ENCODE peak calls at places on chromosome 5, in ten cellular contexts. I is HepG2, Q is HL-60, E is sigmoid colon, Y is SK-N-MC, M is endothelial cell of umbilical vein, H is Panc1, U is HCT116, L is transverse colon, Z is vagina. D is an unnamed sample.

GRCh38 chr5:2740051-2740848 is 11.2 kb downstream of the IRX2 start:
- DNase-seq in M (no peak), Y (no peak), I (no peak), H (no peak), L (no peak), Z (no peak), Q (no peak), U (no peak), E (no peak), D (no peak)

GRCh38 chr5:40689442-40689841 is 9.7 kb downstream of the PTGER4 start:
- DNase-seq in Z (no peak), Q (no peak), H (peak), M (peak), L (no peak), U (peak), E (no peak), Y (no peak), I (peak), D (no peak)

GRCh38 chr5:115414406-115415142 is 118.1 kb upstream of the CCDC112 start:
- DNase-seq in H (no peak), Q (no peak), I (no peak), Y (no peak), E (peak), L (peak), U (no peak), Z (no peak), M (no peak), D (no peak)

GRCh38 chr5:2750026-2750757 is 1.3 kb downstream of the IRX2 start:
- DNase-seq in L (no peak), H (no peak), Z (no peak), I (no peak), E (no peak), U (no peak), M (no peak), Q (no peak), Y (no peak), D (no peak)

GRCh38 chr5:38832810-38833209 is 13.0 kb upstream of the OSMR start:
- DNase-seq in E (no peak), Z (no peak), M (no peak), L (no peak), Q (no peak), I (no peak), H (no peak), U (no peak), Y (no peak), D (no peak)

GRCh38 chr5:119512277-119512676 is 60.0 kb downstream of the HSD17B4 start:
- DNase-seq in Q (no peak), I (no peak), E (no peak), M (no peak), L (no peak), Z (no peak), Y (no peak), U (no peak), H (no peak), D (no peak)

GRCh38 chr5:35926389-35927051 is 11.9 kb downstream of the CAPSL start:
- DNase-seq in I (peak), U (peak), Y (peak), Z (no peak), H (peak), Q (peak), E (no peak), M (peak), L (peak), D (no peak)

GRCh38 chr5:149666212-149666852 is 63.8 kb upstream of the PPARGC1B start:
- DNase-seq in M (no peak), U (no peak), Q (no peak), Z (no peak), H (no peak), E (peak), I (no peak), Y (no peak), L (no peak), D (no peak)

GRCh38 chr5:10896016-10896415 is 135.0 kb upstream of the DAP start:
- DNase-seq in E (no peak), I (peak), L (no peak), Q (no peak), H (no peak), U (no peak), Y (no peak), M (no peak), Z (no peak), D (no peak)

GRCh38 chr5:114360816-114361723 is 800 bp upstream of the KCNN2 start:
- DNase-seq in Y (no peak), Z (no peak), U (no peak), L (no peak), M (no peak), H (no peak), Q (no peak), E (no peak), I (no peak), D (no peak)

GRCh38 chr5:144085381-144085780 is 85.1 kb downstream of the YIPF5 start:
- DNase-seq in I (no peak), Z (no peak), E (no peak), U (no peak), H (no peak), M (no peak), L (no peak), Y (no peak), Q (no peak), D (no peak)

GRCh38 chr5:145991044-145991575 is 54.7 kb downstream of the SH3RF2 start:
- DNase-seq in E (no peak), Y (no peak), I (no peak), M (no peak), Z (no peak), L (no peak), U (no peak), H (no peak), Q (no peak), D (no peak)

GRCh38 chr5:38931731-38932130 is 85.9 kb downstream of the OSMR start:
- DNase-seq in E (no peak), L (no peak), U (no peak), M (no peak), Z (no peak), Q (no peak), Y (no peak), H (no peak), I (no peak), D (no peak)

GRCh38 chr5:159208508-159209437 is 580 bp downstream of the RNF145 start:
- DNase-seq in Q (no peak), I (peak), E (peak), M (peak), L (peak), Z (no peak), Y (no peak), H (no peak), U (no peak), D (peak)

GRCh38 chr5:89878140-89878570 is 531.4 kb downstream of the CETN3 start:
- DNase-seq in L (no peak), Z (no peak), M (peak), I (peak), Q (peak), U (peak), H (peak), E (no peak), Y (peak), D (no peak)

GRCh38 chr5:91269198-91269597 is 113.9 kb downstream of the ARRDC3 start:
- DNase-seq in I (no peak), Z (no peak), L (no peak), E (no peak), Q (no peak), M (no peak), U (no peak), H (no peak), Y (no peak), D (no peak)

GRCh38 chr5:106307265-106307664 is 1363.5 kb downstream of the EFNA5 start:
- DNase-seq in E (no peak), M (no peak), Z (no peak), U (no peak), Q (no peak), L (no peak), Y (no peak), I (no peak), H (no peak), D (no peak)

GRCh38 chr5:41883243-41883642 is 13.0 kb upstream of the OXCT1 start:
- DNase-seq in Z (no peak), Q (no peak), L (no peak), E (no peak), U (no peak), H (no peak), Y (no peak), M (no peak), I (no peak), D (no peak)

GRCh38 chr5:43007246-43007910 is 32.7 kb downstream of the ANXA2R start:
- DNase-seq in H (peak), Q (peak), Z (peak), L (peak), E (peak), U (no peak), Y (peak), I (peak), M (peak), D (no peak)

GRCh38 chr5:5598547-5599113 is 176.2 kb downstream of the ICE1 start:
- DNase-seq in E (no peak), L (no peak), I (no peak), Q (no peak), H (no peak), Y (no peak), M (no peak), U (peak), Z (no peak), D (no peak)

GRCh38 chr5:39420482-39421145 is 4.2 kb downstream of the DAB2 start:
- DNase-seq in U (no peak), Y (no peak), I (no peak), H (no peak), Q (peak), Z (no peak), M (peak), L (peak), E (peak), D (peak)

GRCh38 chr5:160271396-160271795 is 41.0 kb downstream of the CCNJL start:
- DNase-seq in L (peak), Z (no peak), H (no peak), E (no peak), M (peak), U (no peak), I (no peak), Q (no peak), Y (peak), D (no peak)

GRCh38 chr5:119537704-119538103 is 85.4 kb downstream of the HSD17B4 start:
- DNase-seq in E (no peak), H (no peak), Q (no peak), U (no peak), Y (no peak), L (no peak), I (no peak), M (peak), Z (no peak), D (no peak)

GRCh38 chr5:32446660-32447059 is 2.1 kb upstream of the ZFR start:
- DNase-seq in L (peak), Q (no peak), M (no peak), E (no peak), Y (no peak), H (no peak), I (no peak), U (no peak), Z (no peak), D (no peak)

GRCh38 chr5:20554001-20554400 is 566.0 kb upstream of the CDH18 start:
- DNase-seq in Z (no peak), Y (no peak), U (no peak), M (no peak), I (no peak), L (no peak), Q (no peak), E (no peak), H (no peak), D (no peak)

GRCh38 chr5:60841361-60841760 is 2.7 kb downstream of the ELOVL7 start:
- DNase-seq in H (no peak), U (no peak), Q (no peak), Y (no peak), L (no peak), Z (no peak), I (no peak), M (no peak), E (no peak), D (no peak)

GRCh38 chr5:79357401-79357800 is 121.5 kb downstream of the JMY start:
- DNase-seq in H (no peak), Z (no peak), L (no peak), Q (no peak), M (no peak), E (no peak), U (no peak), I (no peak), Y (peak), D (no peak)

GRCh38 chr5:19605846-19606407 is 382.1 kb downstream of the CDH18 start:
- DNase-seq in E (no peak), Z (no peak), M (no peak), H (no peak), Q (no peak), I (no peak), Y (no peak), U (no peak), L (no peak), D (no peak)

GRCh38 chr5:59356813-59357381 is 536.6 kb downstream of the PDE4D start:
- DNase-seq in U (no peak), H (no peak), I (no peak), E (peak), M (no peak), Y (no peak), Z (no peak), L (no peak), Q (no peak), D (no peak)

GRCh38 chr5:4862500-4862899 is 277.6 kb upstream of the ADAMTS16 start:
- DNase-seq in L (no peak), I (peak), M (peak), H (peak), E (no peak), Z (no peak), Y (peak), U (peak), Q (no peak), D (no peak)

GRCh38 chr5:128782446-128782845 is 182.8 kb upstream of the SLC27A6 start:
- DNase-seq in U (peak), L (peak), Z (no peak), E (peak), I (no peak), Q (no peak), M (peak), Y (no peak), H (no peak), D (peak)

GRCh38 chr5:8188874-8189588 is 320.1 kb downstream of the MTRR start:
- DNase-seq in L (peak), Y (no peak), M (no peak), E (no peak), U (no peak), I (no peak), Q (no peak), Z (no peak), H (no peak), D (no peak)

GRCh38 chr5:118692811-118693342 is 295.5 kb downstream of the DTWD2 start:
- DNase-seq in H (no peak), Y (no peak), E (no peak), Z (no peak), L (no peak), I (no peak), U (no peak), M (no peak), Q (no peak), D (no peak)

GRCh38 chr5:124515494-124516222 is 230.8 kb downstream of the ZNF608 start:
- DNase-seq in M (peak), Y (no peak), I (no peak), Q (no peak), U (no peak), Z (no peak), H (no peak), E (no peak), L (no peak), D (no peak)

GRCh38 chr5:30607301-30607700 is 586.2 kb upstream of the CDH6 start:
- DNase-seq in I (peak), Z (no peak), M (no peak), U (no peak), L (no peak), E (no peak), H (no peak), Q (no peak), Y (no peak), D (no peak)

GRCh38 chr5:157574456-157575095 is 999 bp downstream of the ADAM19 start:
- DNase-seq in U (no peak), Y (no peak), M (no peak), Z (no peak), I (no peak), E (peak), H (no peak), Q (no peak), L (peak), D (no peak)

GRCh38 chr5:94217745-94218144 is 400.7 kb downstream of the KIAA0825 start:
- DNase-seq in Z (no peak), Q (no peak), L (no peak), I (no peak), M (no peak), U (no peak), Y (no peak), H (no peak), E (no peak), D (no peak)

GRCh38 chr5:88979244-88979643 is 96.3 kb upstream of the MEF2C start:
- DNase-seq in H (no peak), I (no peak), L (no peak), M (no peak), Y (peak), Z (no peak), U (no peak), Q (peak), E (no peak), D (no peak)

GRCh38 chr5:93891491-93892480 is 150.4 kb upstream of the POU5F2 start:
- DNase-seq in Y (no peak), H (no peak), Q (no peak), Z (no peak), M (no peak), E (no peak), I (no peak), L (no peak), U (no peak), D (no peak)

GRCh38 chr5:36285837-36286615 is 15.7 kb downstream of the RANBP3L start:
- DNase-seq in M (no peak), H (no peak), Y (no peak), Q (no peak), Z (no peak), I (no peak), L (no peak), U (no peak), E (no peak), D (no peak)

GRCh38 chr5:80438739-80439138 is 30.9 kb downstream of the ZFYVE16 start:
- DNase-seq in U (no peak), Z (no peak), I (no peak), Q (no peak), H (no peak), E (no peak), Y (no peak), L (no peak), M (no peak), D (no peak)
- TF ChIP-seq POLR2AphosphoS5 in U (no peak), Z (no peak), I (no peak), Q (no peak), H (no peak), E (no peak), Y (no peak), L (no peak), M (no peak), D (no peak)

GRCh38 chr5:15480436-15480835 is 19.5 kb upstream of the FBXL7 start:
- DNase-seq in Z (no peak), I (no peak), E (no peak), Y (no peak), M (no peak), U (no peak), Q (no peak), L (no peak), H (no peak), D (no peak)

GRCh38 chr5:15472116-15472515 is 27.9 kb upstream of the FBXL7 start:
- DNase-seq in Z (no peak), E (no peak), L (no peak), U (no peak), M (no peak), Q (no peak), I (no peak), Y (no peak), H (no peak), D (no peak)

GRCh38 chr5:15474143-15474719 is 25.7 kb upstream of the FBXL7 start:
- DNase-seq in H (no peak), Y (no peak), U (no peak), L (no peak), Q (no peak), E (no peak), M (no peak), I (no peak), Z (no peak), D (no peak)

GRCh38 chr5:15475365-15475764 is 24.6 kb upstream of the FBXL7 start:
- DNase-seq in H (no peak), Q (no peak), E (no peak), L (no peak), U (no peak), Y (no peak), M (no peak), Z (no peak), I (no peak), D (no peak)

GRCh38 chr5:15476977-15477376 is 23.0 kb upstream of the FBXL7 start:
- DNase-seq in Q (no peak), H (no peak), U (no peak), I (no peak), Z (no peak), L (no peak), M (no peak), E (no peak), Y (no peak), D (no peak)
- H3K27ac ChIP-seq in Q (no peak), H (no peak), U (no peak), I (no peak), Z (no peak), L (no peak), M (no peak), E (no peak), Y (no peak), D (no peak)

GRCh38 chr5:173326501-173326960 is 1.7 kb downstream of the STC2 start:
- DNase-seq in I (no peak), M (peak), E (no peak), Y (no peak), H (no peak), Q (no peak), L (no peak), U (no peak), Z (no peak), D (no peak)
- TF ChIP-seq POLR2AphosphoS5 in I (no peak), M (no peak), E (no peak), Y (no peak), H (no peak), Q (no peak), L (no peak), U (no peak), Z (no peak), D (no peak)

GRCh38 chr5:134240421-134240962 is 14.6 kb upstream of the PPP2CA start:
- DNase-seq in Z (no peak), M (no peak), Y (no peak), L (no peak), U (no peak), Q (no peak), I (peak), E (no peak), H (no peak), D (no peak)
- H3K27ac ChIP-seq in Z (peak), M (no peak), Y (no peak), L (peak), U (no peak), Q (no peak), I (no peak), E (peak), H (peak), D (peak)

DNA sequence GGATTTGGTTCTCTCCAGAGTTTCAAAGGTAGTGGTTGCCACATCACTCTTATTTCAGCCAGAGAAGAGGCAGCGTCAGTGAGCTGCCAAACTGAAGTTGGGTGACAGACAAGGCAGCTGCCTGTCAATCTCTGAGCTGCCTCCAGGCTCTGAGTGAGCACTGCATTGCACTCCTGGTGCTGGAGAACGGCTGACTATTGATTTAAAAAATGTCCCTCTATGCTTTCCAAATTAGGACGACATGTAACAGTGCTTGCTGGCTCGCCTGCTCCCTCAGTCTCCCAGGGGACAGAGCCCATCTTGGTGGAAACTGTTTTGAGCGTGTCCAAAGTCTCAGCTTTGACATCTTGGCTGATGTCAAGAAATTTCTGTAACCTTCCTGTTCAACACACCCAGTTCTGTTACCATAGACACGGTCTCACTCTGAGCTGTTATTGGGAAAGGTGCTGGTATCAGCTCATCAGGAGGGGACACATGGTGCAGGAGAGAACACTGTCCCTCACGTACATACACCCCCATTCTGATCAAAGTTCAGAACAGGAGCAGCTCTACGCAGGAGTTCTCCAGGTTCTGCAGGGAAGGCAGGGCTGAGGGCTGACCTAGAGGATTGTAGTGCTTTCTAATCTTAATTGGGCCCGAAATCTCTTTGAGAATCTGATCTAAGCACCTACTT is 15.7 kb downstream of the PCDH12 start:
- DNase-seq in L (no peak), E (no peak), Q (no peak), H (no peak), Z (no peak), M (no peak), Y (no peak), I (peak), U (no peak), D (no peak)
- TF ChIP-seq POLR2AphosphoS5 in L (no peak), E (no peak), Q (no peak), H (no peak), Z (no peak), M (no peak), Y (no peak), I (no peak), U (no peak), D (no peak)

D was measured in breast epithelium.